ENCODE peak calls at places on chromosomes 5 and 9, in nine cellular contexts. F, T, M, D, Z, O, I, Q and Y are unnamed samples.

GRCh38 chr9:101311759-101312420 is 72.9 kb downstream of the BAAT start:
- DNase-seq in F (peak), T (peak), M (peak), D (peak), Z (no peak), O (no peak), I (peak), Q (peak), Y (peak)

GRCh38 chr9:126326228-126327015 is at the start of gene MVB12B:
- DNase-seq in F (peak), T (peak), M (peak), D (no peak), Z (peak), O (peak), I (peak), Q (peak), Y (peak)

GRCh38 chr9:118596374-118597015 is 772.7 kb downstream of the BRINP1 start:
- DNase-seq in F (no peak), T (no peak), M (no peak), D (no peak), Z (no peak), O (no peak), I (no peak), Q (no peak), Y (no peak)

GRCh38 chr9:74643303-74643933 is 146.3 kb downstream of the RORB start:
- DNase-seq in F (no peak), T (no peak), M (no peak), D (peak), Z (no peak), O (no peak), I (no peak), Q (no peak), Y (no peak)

GRCh38 chr5:134127376-134127861 is 12.9 kb downstream of the TCF7 start:
- DNase-seq in F (no peak), T (no peak), M (peak), D (peak), Z (peak), O (peak), I (peak), Q (peak), Y (peak)

GRCh38 chr5:43041131-43041668 is 1.1 kb upstream of the ANXA2R start:
- DNase-seq in F (no peak), T (peak), M (peak), D (no peak), Z (no peak), O (no peak), I (no peak), Q (no peak), Y (no peak)

GRCh38 chr5:150053231-150053626 is 33.1 kb downstream of the CSF1R start:
- DNase-seq in F (no peak), T (no peak), M (no peak), D (peak), Z (no peak), O (no peak), I (peak), Q (peak), Y (no peak)

GRCh38 chr5:169169786-169170185 is 131.2 kb downstream of the SLIT3 start:
- DNase-seq in F (peak), T (no peak), M (no peak), D (no peak), Z (no peak), O (no peak), I (no peak), Q (peak), Y (no peak)

GRCh38 chr5:143775258-143775657 is 36.7 kb upstream of the HMHB1 start:
- DNase-seq in F (no peak), T (no peak), M (no peak), D (peak), Z (no peak), O (no peak), I (peak), Q (peak), Y (no peak)

GRCh38 chr5:36607838-36608783 is 1.7 kb downstream of the SLC1A3 start:
- DNase-seq in F (no peak), T (no peak), M (no peak), D (peak), Z (no peak), O (no peak), I (peak), Q (peak), Y (no peak)

GRCh38 chr5:61575103-61575502 is 243.0 kb downstream of the ZSWIM6 start:
- DNase-seq in F (peak), T (no peak), M (no peak), D (peak), Z (no peak), O (no peak), I (peak), Q (peak), Y (no peak)

GRCh38 chr5:151740336-151740942 is 18.0 kb downstream of the ATOX1 start:
- DNase-seq in F (peak), T (peak), M (peak), D (peak), Z (peak), O (peak), I (peak), Q (peak), Y (peak)

GRCh38 chr9:132288956-132289355 is 65.8 kb downstream of the SETX start:
- DNase-seq in F (no peak), T (no peak), M (no peak), D (no peak), Z (no peak), O (no peak), I (no peak), Q (no peak), Y (no peak)

GRCh38 chr5:127666043-127666716 is 17.3 kb downstream of the CTXN3 start:
- DNase-seq in F (no peak), T (no peak), M (no peak), D (no peak), Z (no peak), O (no peak), I (no peak), Q (peak), Y (no peak)

GRCh38 chr9:70324963-70325362 is 66.2 kb downstream of the SMC5 start:
- DNase-seq in F (no peak), T (no peak), M (no peak), D (peak), Z (no peak), O (no peak), I (peak), Q (peak), Y (no peak)

GRCh38 chr9:133715866-133716563 is 22.1 kb downstream of the SARDH start:
- DNase-seq in F (peak), T (no peak), M (peak), D (no peak), Z (no peak), O (no peak), I (peak), Q (peak), Y (no peak)

GRCh38 chr5:57042524-57042931 is 90.6 kb upstream of the MIER3 start:
- DNase-seq in F (no peak), T (no peak), M (no peak), D (no peak), Z (no peak), O (no peak), I (no peak), Q (no peak), Y (no peak)

GRCh38 chr5:16980983-16981382 is 44.9 kb upstream of the MYO10 start:
- DNase-seq in F (no peak), T (no peak), M (no peak), D (peak), Z (no peak), O (no peak), I (peak), Q (peak), Y (no peak)

GRCh38 chr5:73955447-73955846 is 329.5 kb downstream of the ARHGEF28 start:
- DNase-seq in F (no peak), T (no peak), M (no peak), D (no peak), Z (no peak), O (no peak), I (no peak), Q (no peak), Y (no peak)

GRCh38 chr5:112210430-112211005 is 208.6 kb downstream of the EPB41L4A start:
- DNase-seq in F (peak), T (peak), M (no peak), D (peak), Z (no peak), O (peak), I (peak), Q (peak), Y (peak)

GRCh38 chr5:148906968-148907367 is 80.6 kb downstream of the ADRB2 start:
- DNase-seq in F (no peak), T (no peak), M (no peak), D (no peak), Z (no peak), O (no peak), I (no peak), Q (no peak), Y (no peak)

GRCh38 chr9:35529156-35529823 is 39.4 kb downstream of the RUSC2 start:
- DNase-seq in F (no peak), T (peak), M (no peak), D (no peak), Z (no peak), O (no peak), I (no peak), Q (no peak), Y (no peak)

GRCh38 chr9:107437716-107438115 is 51.9 kb downstream of the KLF4 start:
- DNase-seq in F (no peak), T (no peak), M (no peak), D (no peak), Z (no peak), O (no peak), I (no peak), Q (no peak), Y (no peak)

GRCh38 chr9:108515856-108516255 is 339.9 kb downstream of the ACTL7B start:
- DNase-seq in F (no peak), T (no peak), M (no peak), D (no peak), Z (no peak), O (no peak), I (no peak), Q (no peak), Y (no peak)

GRCh38 chr9:135665795-135666189 is 2.7 kb downstream of the LCN9 start:
- DNase-seq in F (no peak), T (no peak), M (no peak), D (no peak), Z (no peak), O (no peak), I (no peak), Q (no peak), Y (no peak)

GRCh38 chr5:103232393-103232999 is 26.1 kb upstream of the MACIR start:
- DNase-seq in F (no peak), T (peak), M (peak), D (peak), Z (no peak), O (no peak), I (peak), Q (peak), Y (no peak)

GRCh38 chr9:93005876-93006275 is 52.6 kb upstream of the SUSD3 start:
- DNase-seq in F (no peak), T (no peak), M (no peak), D (no peak), Z (no peak), O (no peak), I (no peak), Q (no peak), Y (no peak)

GRCh38 chr9:21506910-21507795 is 25.0 kb upstream of the IFNE start:
- DNase-seq in F (no peak), T (no peak), M (no peak), D (peak), Z (no peak), O (no peak), I (peak), Q (peak), Y (no peak)

GRCh38 chr9:4886698-4887097 is 94.0 kb downstream of the RCL1 start:
- DNase-seq in F (no peak), T (no peak), M (no peak), D (no peak), Z (no peak), O (no peak), I (no peak), Q (no peak), Y (no peak)

GRCh38 chr9:87040410-87041009 is 93.2 kb upstream of the GAS1 start:
- DNase-seq in F (no peak), T (no peak), M (no peak), D (no peak), Z (no peak), O (no peak), I (no peak), Q (no peak), Y (no peak)